ENCODE peak calls at places on chromosomes 7 and 10, in five cellular contexts. J is tibial artery, I is lower lobe of right lung, N is lower leg skin, W is WTC11. M is an unnamed sample.

GRCh38 chr10:115948415-115948814 is 324.6 kb downstream of the GFRA1 start:
- DNase-seq in J (no peak), I (no peak), N (no peak), W (no peak), M (no peak)

GRCh38 chr10:485776-486572 is 203.5 kb downstream of the DIP2C start:
- DNase-seq in J (peak), I (no peak), N (peak), W (no peak), M (no peak)

GRCh38 chr7:17854297-17855047 is 85.8 kb downstream of the SNX13 start:
- DNase-seq in J (no peak), I (no peak), N (no peak), W (no peak), M (no peak)

GRCh38 chr10:132129431-132129830 is 57.3 kb upstream of the DPYSL4 start:
- DNase-seq in J (no peak), I (peak), N (no peak), W (peak), M (no peak)

GRCh38 chr10:43201545-43202131 is 63.4 kb downstream of the CSGALNACT2 start:
- DNase-seq in J (peak), I (peak), N (peak), W (no peak), M (peak)

GRCh38 chr7:24963218-24963617 is 16.8 kb downstream of the OSBPL3 start:
- DNase-seq in J (peak), I (peak), N (no peak), W (no peak), M (no peak)

GRCh38 chr7:1343551-1343950 is 110.9 kb downstream of the UNCX start:
- DNase-seq in J (no peak), I (peak), N (no peak), W (no peak), M (no peak)

GRCh38 chr7:133668296-133669060 is 415.6 kb downstream of the EXOC4 start:
- DNase-seq in J (no peak), I (no peak), N (no peak), W (peak), M (no peak)

GRCh38 chr10:118958984-118959916 is 70.3 kb upstream of the NANOS1 start:
- DNase-seq in J (peak), I (peak), N (peak), W (no peak), M (no peak)

GRCh38 chr7:105261689-105262088 is 127.0 kb downstream of the SRPK2 start:
- DNase-seq in J (no peak), I (no peak), N (no peak), W (no peak), M (no peak)

GRCh38 chr10:84310470-84310869 is 17.9 kb upstream of the CCSER2 start:
- DNase-seq in J (no peak), I (no peak), N (no peak), W (no peak), M (no peak)

GRCh38 chr10:74040200-74041126 is 42.5 kb downstream of the VCL start:
- DNase-seq in J (no peak), I (no peak), N (no peak), W (no peak), M (no peak)

GRCh38 chr10:110815354-110816004 is 56.2 kb upstream of the PDCD4 start:
- DNase-seq in J (no peak), I (no peak), N (no peak), W (no peak), M (no peak)

GRCh38 chr10:51137741-51138529 is 63.6 kb downstream of the PRKG1 start:
- DNase-seq in J (no peak), I (no peak), N (no peak), W (no peak), M (no peak)

GRCh38 chr7:142438235-142438922 is 180.5 kb upstream of the PRSS58 start:
- DNase-seq in J (no peak), I (no peak), N (no peak), W (peak), M (peak)

GRCh38 chr10:99782447-99783286 is at the start of gene ABCC2:
- DNase-seq in J (no peak), I (no peak), N (no peak), W (no peak), M (no peak)

GRCh38 chr10:96334888-96335526 is 23.8 kb downstream of the OPALIN start:
- DNase-seq in J (no peak), I (no peak), N (no peak), W (no peak), M (peak)

GRCh38 chr7:2982831-2983230 is 60.8 kb downstream of the CARD11 start:
- DNase-seq in J (no peak), I (no peak), N (no peak), W (no peak), M (no peak)

GRCh38 chr10:48496105-48496830 is 108.6 kb downstream of the ARHGAP22 start:
- DNase-seq in J (no peak), I (no peak), N (peak), W (no peak), M (no peak)

GRCh38 chr7:155959894-155960293 is 147.6 kb upstream of the SHH start:
- DNase-seq in J (no peak), I (no peak), N (peak), W (no peak), M (no peak)

GRCh38 chr7:151552352-151553028 is 32.8 kb upstream of the RHEB start:
- DNase-seq in J (no peak), I (peak), N (no peak), W (no peak), M (no peak)

GRCh38 chr10:112475565-112476233 is 28.7 kb downstream of the VTI1A start:
- DNase-seq in J (no peak), I (no peak), N (no peak), W (no peak), M (no peak)
- TF ChIP-seq CTCF in J (peak), I (peak), N (no peak), W (no peak), M (no peak)

GRCh38 chr10:127442220-127442525 is 106.9 kb upstream of the NPS start:
- DNase-seq in J (no peak), I (no peak), N (no peak), W (no peak), M (no peak)
- TF ChIP-seq CTCF in J (no peak), I (no peak), N (no peak), W (no peak), M (no peak)

GRCh38 chr10:103661198-103661950 is 167.9 kb downstream of the NEURL1 start:
- DNase-seq in J (peak), I (peak), N (peak), W (peak), M (no peak)

GRCh38 chr10:103660364-103661197 is 167.1 kb downstream of the NEURL1 start:
- DNase-seq in J (peak), I (peak), N (no peak), W (no peak), M (no peak)

GRCh38 chr10:103658049-103658577 is 164.6 kb downstream of the NEURL1 start:
- DNase-seq in J (no peak), I (no peak), N (no peak), W (no peak), M (no peak)

GRCh38 chr10:103661951-103662405 is 168.5 kb downstream of the NEURL1 start:
- DNase-seq in J (no peak), I (no peak), N (no peak), W (no peak), M (no peak)

GRCh38 chr10:103659674-103660363 is 166.3 kb downstream of the NEURL1 start:
- DNase-seq in J (peak), I (peak), N (no peak), W (peak), M (no peak)
- TF ChIP-seq CTCF in J (no peak), I (no peak), N (no peak), W (no peak), M (no peak)

DNA sequence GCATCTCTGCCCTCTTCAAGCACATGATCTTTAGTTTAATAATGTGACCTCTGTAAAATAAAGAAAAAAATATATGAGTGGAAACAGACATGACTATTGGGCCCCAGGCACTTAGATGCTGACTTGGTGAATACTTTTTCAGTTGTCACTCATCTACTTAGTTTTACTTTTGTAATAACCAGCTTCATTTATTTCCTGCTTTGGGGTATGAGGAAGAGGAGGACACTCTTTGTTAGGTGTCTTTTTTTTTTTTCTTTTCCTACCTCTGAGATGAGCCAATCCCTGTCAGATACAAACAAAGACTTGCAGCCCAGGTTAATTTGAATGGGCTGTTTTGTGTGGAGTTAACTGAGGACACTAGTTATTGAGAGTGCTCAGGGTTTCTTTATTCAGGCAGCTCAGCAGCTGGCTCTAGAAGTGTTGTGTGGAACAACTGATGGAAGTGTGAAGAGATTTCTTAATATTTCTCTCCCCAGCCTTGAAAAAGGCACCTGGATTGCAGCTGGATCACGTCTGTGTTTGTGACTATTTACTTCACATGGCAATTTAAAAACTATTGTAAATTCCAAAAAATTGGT is 333.6 kb downstream of the LRMDA start:
- DNase-seq in J (no peak), I (no peak), N (no peak), W (no peak), M (no peak)
- TF ChIP-seq CTCF in J (no peak), I (no peak), N (no peak), W (no peak), M (no peak)

GRCh38 chr10:86110156-86110786 is 256.3 kb downstream of the GRID1 start:
- DNase-seq in J (no peak), I (no peak), N (peak), W (peak), M (peak)
- TF ChIP-seq CTCF in J (no peak), I (no peak), N (no peak), W (peak), M (peak)

GRCh38 chr10:32949221-32949678 is 8.8 kb downstream of the ITGB1 start:
- DNase-seq in J (no peak), I (no peak), N (no peak), W (no peak), M (no peak)
- TF ChIP-seq CTCF in J (no peak), I (no peak), N (no peak), W (no peak), M (no peak)

GRCh38 chr7:85019176-85019575 is 167.7 kb downstream of the SEMA3D start:
- DNase-seq in J (no peak), I (no peak), N (no peak), W (no peak), M (no peak)

GRCh38 chr7:85019778-85020177 is 167.1 kb downstream of the SEMA3D start:
- DNase-seq in J (no peak), I (no peak), N (no peak), W (no peak), M (no peak)

GRCh38 chr7:85022064-85022697 is 164.7 kb downstream of the SEMA3D start:
- DNase-seq in J (no peak), I (no peak), N (no peak), W (no peak), M (no peak)

GRCh38 chr7:85023066-85023687 is 163.7 kb downstream of the SEMA3D start:
- DNase-seq in J (no peak), I (no peak), N (no peak), W (no peak), M (peak)

DNA sequence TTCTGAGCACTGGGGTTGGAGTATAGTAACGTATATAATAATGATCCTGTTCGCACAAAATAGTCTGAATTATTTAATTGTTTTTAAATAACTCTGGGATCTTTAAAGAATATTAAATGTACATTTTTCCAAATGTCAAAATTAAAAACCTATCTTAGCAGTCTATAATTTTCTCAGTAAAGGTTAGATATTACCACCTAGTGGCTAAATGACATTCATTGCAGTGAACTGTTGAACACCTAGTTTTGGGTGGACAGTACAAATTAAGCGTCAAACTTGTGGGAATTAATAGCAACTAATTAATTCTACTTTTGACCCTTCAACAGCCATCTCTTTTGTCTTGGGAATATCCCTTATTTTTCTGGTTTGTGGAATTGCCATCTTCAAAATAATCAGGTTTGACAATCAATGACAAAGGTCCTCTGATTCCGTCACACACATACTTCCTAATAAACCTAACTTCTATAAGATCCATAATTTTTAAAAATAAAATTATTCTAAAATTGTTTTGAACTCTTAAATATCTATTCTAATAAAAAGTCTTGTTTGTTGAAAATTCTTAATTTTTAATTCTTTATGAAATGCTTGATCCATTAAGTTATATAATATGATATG is 165.7 kb downstream of the SEMA3D start:
- DNase-seq in J (no peak), I (no peak), N (no peak), W (no peak), M (no peak)
- TF ChIP-seq CTCF in J (peak), I (peak), N (no peak), W (no peak), M (peak)

M was measured in endothelial cell.